ENCODE peak calls at places on chromosomes 7 and 10, in ten cellular contexts. M is spleen, W is HCT116, V is suprapubic skin, B is transverse colon, S is K562, U is upper lobe of left lung, F is breast epithelium, G is endothelial cell of umbilical vein, N is prostate gland. A is an unnamed sample.

GRCh38 chr7:131068604-131069021 is 259.1 kb upstream of the MKLN1 start:
- DNase-seq in M (no peak), W (no peak), V (no peak), B (no peak), S (no peak), U (no peak), F (no peak), G (no peak), N (no peak), A (no peak)

GRCh38 chr7:4299431-4299830 is 382.7 kb upstream of the FOXK1 start:
- DNase-seq in M (peak; percentile 25), W (no peak), V (no peak), B (no peak), S (no peak), U (no peak), F (no peak), G (no peak), N (no peak), A (peak; percentile 84)

GRCh38 chr7:130951303-130951975 is 217.4 kb upstream of the KLF14 start:
- DNase-seq in M (no peak), W (no peak), V (no peak), B (no peak), S (no peak), U (no peak), F (no peak), G (no peak), N (no peak), A (no peak)

GRCh38 chr10:119207713-119208552 is 562 bp downstream of the GRK5 start:
- DNase-seq in M (peak; percentile 93), W (no peak), V (peak; percentile 78), B (peak; percentile 28), S (peak; percentile 17), U (peak; percentile 92), F (no peak), G (peak; percentile 68), N (peak; percentile 33), A (no peak)

GRCh38 chr10:45379891-45380540 is 6.0 kb downstream of the ALOX5 start:
- DNase-seq in M (peak; percentile 87), W (no peak), V (peak; percentile 68), B (peak; percentile 59), S (no peak), U (peak; percentile 56), F (no peak), G (no peak), N (no peak), A (no peak)

GRCh38 chr7:117012284-117013174 is 59.2 kb downstream of the ST7 start:
- DNase-seq in M (no peak), W (peak; percentile 16), V (no peak), B (no peak), S (peak; percentile 79), U (no peak), F (no peak), G (peak; percentile 54), N (no peak), A (no peak)

GRCh38 chr10:127736915-127737562 is at the start of gene FOXI2:
- DNase-seq in M (no peak), W (no peak), V (no peak), B (no peak), S (no peak), U (peak; percentile 84), F (no peak), G (no peak), N (no peak), A (no peak)

GRCh38 chr7:25429731-25430130 is 201.4 kb upstream of the NPVF start:
- DNase-seq in M (no peak), W (no peak), V (no peak), B (peak; percentile 22), S (no peak), U (no peak), F (no peak), G (no peak), N (no peak), A (no peak)

GRCh38 chr10:114915294-114915693 is 22.7 kb upstream of the TRUB1 start:
- DNase-seq in M (no peak), W (no peak), V (no peak), B (no peak), S (no peak), U (no peak), F (no peak), G (no peak), N (no peak), A (no peak)

GRCh38 chr7:110568932-110569331 is 522.0 kb upstream of the LRRN3 start:
- DNase-seq in M (no peak), W (peak; percentile 4), V (no peak), B (no peak), S (no peak), U (no peak), F (no peak), G (no peak), N (no peak), A (no peak)

GRCh38 chr10:36209480-36209879 is 567.4 kb upstream of the FZD8 start:
- DNase-seq in M (no peak), W (no peak), V (no peak), B (no peak), S (no peak), U (no peak), F (no peak), G (no peak), N (no peak), A (no peak)

GRCh38 chr10:62805139-62806092 is 896 bp downstream of the ADO start:
- DNase-seq in M (peak; percentile 93), W (no peak), V (peak; percentile 74), B (peak; percentile 56), S (peak; percentile 67), U (peak; percentile 89), F (no peak), G (peak; percentile 51), N (no peak), A (no peak)

GRCh38 chr7:100799037-100799896 is 28.1 kb downstream of the EPHB4 start:
- DNase-seq in M (no peak), W (no peak), V (peak; percentile 76), B (peak; percentile 73), S (peak; percentile 91), U (no peak), F (peak; percentile 70), G (peak; percentile 70), N (peak; percentile 61), A (peak; percentile 93)

GRCh38 chr10:75266945-75267344 is 31.2 kb upstream of the COMTD1 start:
- DNase-seq in M (no peak), W (no peak), V (no peak), B (no peak), S (no peak), U (no peak), F (no peak), G (no peak), N (no peak), A (no peak)

GRCh38 chr7:140922741-140923345 is 1.9 kb downstream of the BRAF start:
- DNase-seq in M (no peak), W (no peak), V (no peak), B (no peak), S (no peak), U (no peak), F (no peak), G (no peak), N (no peak), A (no peak)

GRCh38 chr7:98643232-98643985 is 26.3 kb downstream of the NPTX2 start:
- DNase-seq in M (peak; percentile 54), W (no peak), V (no peak), B (no peak), S (no peak), U (no peak), F (no peak), G (no peak), N (no peak), A (no peak)

GRCh38 chr7:36071605-36072004 is 81.4 kb upstream of the EEPD1 start:
- DNase-seq in M (no peak), W (no peak), V (no peak), B (no peak), S (no peak), U (no peak), F (no peak), G (no peak), N (no peak), A (no peak)

GRCh38 chr7:26200113-26200443 is 468 bp downstream of the HNRNPA2B1 start:
- DNase-seq in M (peak; percentile 93), W (no peak), V (peak; percentile 90), B (peak; percentile 81), S (peak; percentile 77), U (peak; percentile 90), F (peak; percentile 70), G (peak; percentile 61), N (peak; percentile 62), A (no peak)

GRCh38 chr10:15068802-15069201 is 19.8 kb downstream of the ACBD7 start:
- DNase-seq in M (no peak), W (no peak), V (no peak), B (no peak), S (no peak), U (no peak), F (no peak), G (no peak), N (no peak), A (no peak)

GRCh38 chr10:63972949-63973827 is 452.0 kb downstream of the REEP3 start:
- DNase-seq in M (no peak), W (no peak), V (no peak), B (no peak), S (peak; percentile 6), U (peak; percentile 73), F (no peak), G (no peak), N (no peak), A (peak; percentile 89)

GRCh38 chr7:105408791-105409410 is 20.2 kb upstream of the SRPK2 start:
- DNase-seq in M (no peak), W (no peak), V (no peak), B (no peak), S (no peak), U (no peak), F (no peak), G (no peak), N (no peak), A (no peak)

GRCh38 chr10:79229830-79230562 is 117.3 kb upstream of the PPIF start:
- DNase-seq in M (no peak), W (no peak), V (no peak), B (no peak), S (no peak), U (no peak), F (no peak), G (no peak), N (no peak), A (no peak)
- TF ChIP-seq POLR2AphosphoS5 in M (no peak), W (no peak), V (no peak), B (no peak), S (no peak), U (no peak), F (no peak), G (no peak), N (no peak), A (no peak)

GRCh38 chr10:102261196-102261595 is 15.9 kb downstream of the GBF1 start:
- DNase-seq in M (no peak), W (no peak), V (no peak), B (no peak), S (no peak), U (no peak), F (no peak), G (no peak), N (no peak), A (no peak)
- H3K36me3 ChIP-seq in M (peaks cover 68% of the 10 kb centered on the region), W (peaks cover 17% of the 10 kb centered on the region), V (peaks cover 18% of the 10 kb centered on the region), B (no peaks in the 10 kb centered on the region), S (peaks cover 56% of the 10 kb centered on the region), U (peaks cover 20% of the 10 kb centered on the region), F (no peaks in the 10 kb centered on the region), G (peaks cover 8% of the 10 kb centered on the region), N (no peaks in the 10 kb centered on the region), A (peaks cover 50% of the 10 kb centered on the region)

GRCh38 chr7:38330861-38331709 is 57.6 kb upstream of the TARP start:
- DNase-seq in M (peak; percentile 82), W (no peak), V (no peak), B (no peak), S (peak; percentile 83), U (no peak), F (no peak), G (no peak), N (no peak), A (peak; percentile 78)
- TF ChIP-seq CTCF in M (no peak), W (peak; percentile 60), V (no peak), B (no peak), S (peak; percentile 85), U (no peak), F (no peak), G (no peak), N (no peak), A (no peak)

GRCh38 chr7:126574276-126574675 is 678.5 kb downstream of the GRM8 start:
- DNase-seq in M (no peak), W (no peak), V (no peak), B (no peak), S (no peak), U (no peak), F (no peak), G (no peak), N (no peak), A (no peak)
- TF ChIP-seq POLR2AphosphoS5 in M (no peak), W (no peak), V (no peak), B (no peak), S (no peak), U (no peak), F (no peak), G (no peak), N (no peak), A (no peak)